ENCODE peak calls at places on chromosomes 2 and 18, in six cellular contexts. One of them, this sample, is unnamed.

GRCh38 chr2:132252894-132253264 is 91.1 kb upstream of the ANKRD30BL start:
- DNase-seq in cardiac muscle cell: no peak
- DNase-seq in astrocyte of the cerebellum: no peak
- DNase-seq in tibial artery: no peak
- DNase-seq in heart left ventricle: no peak
- DNase-seq in hepatocyte: no peak
- DNase-seq in this sample: no peak

GRCh38 chr2:145036421-145036901 is 516.5 kb upstream of the ZEB2 start:
- DNase-seq in astrocyte of the cerebellum: no peak
- DNase-seq in cardiac muscle cell: no peak
- DNase-seq in heart left ventricle: no peak
- DNase-seq in tibial artery: no peak
- DNase-seq in hepatocyte: no peak
- DNase-seq in this sample: no peak

GRCh38 chr18:36974686-36975085 is 145.8 kb downstream of the KIAA1328 start:
- DNase-seq in astrocyte of the cerebellum: no peak
- DNase-seq in hepatocyte: no peak
- DNase-seq in cardiac muscle cell: no peak
- DNase-seq in tibial artery: no peak
- DNase-seq in heart left ventricle: no peak
- DNase-seq in this sample: no peak

GRCh38 chr2:105298017-105298416 is 31.5 kb downstream of the TGFBRAP1 start:
- DNase-seq in heart left ventricle: no peak
- DNase-seq in astrocyte of the cerebellum: no peak
- DNase-seq in hepatocyte: no peak
- DNase-seq in cardiac muscle cell: no peak
- DNase-seq in tibial artery: no peak
- DNase-seq in this sample: no peak

GRCh38 chr18:69518989-69519388 is 118.3 kb downstream of the DOK6 start:
- DNase-seq in tibial artery: no peak
- DNase-seq in cardiac muscle cell: no peak
- DNase-seq in heart left ventricle: no peak
- DNase-seq in hepatocyte: no peak
- DNase-seq in astrocyte of the cerebellum: no peak
- DNase-seq in this sample: no peak

GRCh38 chr2:128612628-128613027 is 294.0 kb upstream of the HS6ST1 start:
- DNase-seq in hepatocyte: no peak
- DNase-seq in astrocyte of the cerebellum: no peak
- DNase-seq in cardiac muscle cell: no peak
- DNase-seq in tibial artery: peak; percentile 55
- DNase-seq in heart left ventricle: no peak
- DNase-seq in this sample: no peak

GRCh38 chr2:145547620-145548019 is 1027.7 kb upstream of the ZEB2 start:
- DNase-seq in cardiac muscle cell: no peak
- DNase-seq in heart left ventricle: no peak
- DNase-seq in hepatocyte: no peak
- DNase-seq in tibial artery: no peak
- DNase-seq in astrocyte of the cerebellum: no peak
- DNase-seq in this sample: no peak

GRCh38 chr2:180876506-180876905 is 103.9 kb upstream of the UBE2E3 start:
- DNase-seq in hepatocyte: no peak
- DNase-seq in cardiac muscle cell: no peak
- DNase-seq in heart left ventricle: no peak
- DNase-seq in tibial artery: no peak
- DNase-seq in astrocyte of the cerebellum: peak; percentile 74
- DNase-seq in this sample: no peak

GRCh38 chr2:11079131-11079824 is 76.0 kb upstream of the SLC66A3 start:
- DNase-seq in tibial artery: peak; percentile 20
- DNase-seq in astrocyte of the cerebellum: no peak
- DNase-seq in cardiac muscle cell: no peak
- DNase-seq in hepatocyte: no peak
- DNase-seq in heart left ventricle: no peak
- DNase-seq in this sample: no peak

GRCh38 chr18:10057808-10058791 is 144.3 kb downstream of the VAPA start:
- DNase-seq in astrocyte of the cerebellum: peak; percentile 80
- DNase-seq in heart left ventricle: no peak
- DNase-seq in cardiac muscle cell: no peak
- DNase-seq in hepatocyte: peak; percentile 26
- DNase-seq in tibial artery: peak; percentile 61
- DNase-seq in this sample: no peak

GRCh38 chr2:45978302-45978859 is 318.8 kb upstream of the EPAS1 start:
- DNase-seq in astrocyte of the cerebellum: no peak
- DNase-seq in heart left ventricle: no peak
- DNase-seq in hepatocyte: no peak
- DNase-seq in tibial artery: no peak
- DNase-seq in cardiac muscle cell: no peak
- DNase-seq in this sample: no peak

GRCh38 chr2:58539973-58540372 is 298.8 kb upstream of the FANCL start:
- DNase-seq in cardiac muscle cell: no peak
- DNase-seq in heart left ventricle: no peak
- DNase-seq in astrocyte of the cerebellum: peak; percentile 23
- DNase-seq in tibial artery: no peak
- DNase-seq in hepatocyte: no peak
- DNase-seq in this sample: no peak

GRCh38 chr2:144493027-144493809 is 26.7 kb downstream of the ZEB2 start:
- DNase-seq in astrocyte of the cerebellum: no peak
- DNase-seq in heart left ventricle: no peak
- DNase-seq in cardiac muscle cell: no peak
- DNase-seq in hepatocyte: no peak
- DNase-seq in tibial artery: no peak
- DNase-seq in this sample: no peak

GRCh38 chr2:67242456-67242855 is 154.7 kb upstream of the ETAA1 start:
- DNase-seq in cardiac muscle cell: no peak
- DNase-seq in heart left ventricle: no peak
- DNase-seq in tibial artery: no peak
- DNase-seq in hepatocyte: no peak
- DNase-seq in astrocyte of the cerebellum: no peak
- DNase-seq in this sample: no peak

GRCh38 chr2:67240507-67240906 is 156.6 kb upstream of the ETAA1 start:
- DNase-seq in astrocyte of the cerebellum: no peak
- DNase-seq in hepatocyte: peak; percentile 32
- DNase-seq in heart left ventricle: no peak
- DNase-seq in tibial artery: no peak
- DNase-seq in cardiac muscle cell: no peak
- DNase-seq in this sample: no peak

GRCh38 chr2:67237288-67237687 is 159.8 kb upstream of the ETAA1 start:
- DNase-seq in hepatocyte: no peak
- DNase-seq in tibial artery: no peak
- DNase-seq in astrocyte of the cerebellum: no peak
- DNase-seq in cardiac muscle cell: no peak
- DNase-seq in heart left ventricle: no peak
- DNase-seq in this sample: no peak

GRCh38 chr2:67243919-67244318 is 153.2 kb upstream of the ETAA1 start:
- DNase-seq in heart left ventricle: no peak
- DNase-seq in tibial artery: no peak
- DNase-seq in cardiac muscle cell: no peak
- DNase-seq in astrocyte of the cerebellum: no peak
- DNase-seq in hepatocyte: no peak
- DNase-seq in this sample: no peak

GRCh38 chr2:67241453-67241852 is 155.7 kb upstream of the ETAA1 start:
- DNase-seq in cardiac muscle cell: no peak
- DNase-seq in tibial artery: no peak
- DNase-seq in astrocyte of the cerebellum: no peak
- DNase-seq in hepatocyte: no peak
- DNase-seq in heart left ventricle: no peak
- DNase-seq in this sample: no peak
- H3K4me3 ChIP-seq in cardiac muscle cell: no peak overlapping the region
- H3K4me3 ChIP-seq in tibial artery: no peak overlapping the region
- H3K4me3 ChIP-seq in astrocyte of the cerebellum: no peak overlapping the region
- H3K4me3 ChIP-seq in hepatocyte: no peak overlapping the region
- H3K4me3 ChIP-seq in heart left ventricle: no peak overlapping the region
- H3K4me3 ChIP-seq in this sample: no peak overlapping the region

DNA sequence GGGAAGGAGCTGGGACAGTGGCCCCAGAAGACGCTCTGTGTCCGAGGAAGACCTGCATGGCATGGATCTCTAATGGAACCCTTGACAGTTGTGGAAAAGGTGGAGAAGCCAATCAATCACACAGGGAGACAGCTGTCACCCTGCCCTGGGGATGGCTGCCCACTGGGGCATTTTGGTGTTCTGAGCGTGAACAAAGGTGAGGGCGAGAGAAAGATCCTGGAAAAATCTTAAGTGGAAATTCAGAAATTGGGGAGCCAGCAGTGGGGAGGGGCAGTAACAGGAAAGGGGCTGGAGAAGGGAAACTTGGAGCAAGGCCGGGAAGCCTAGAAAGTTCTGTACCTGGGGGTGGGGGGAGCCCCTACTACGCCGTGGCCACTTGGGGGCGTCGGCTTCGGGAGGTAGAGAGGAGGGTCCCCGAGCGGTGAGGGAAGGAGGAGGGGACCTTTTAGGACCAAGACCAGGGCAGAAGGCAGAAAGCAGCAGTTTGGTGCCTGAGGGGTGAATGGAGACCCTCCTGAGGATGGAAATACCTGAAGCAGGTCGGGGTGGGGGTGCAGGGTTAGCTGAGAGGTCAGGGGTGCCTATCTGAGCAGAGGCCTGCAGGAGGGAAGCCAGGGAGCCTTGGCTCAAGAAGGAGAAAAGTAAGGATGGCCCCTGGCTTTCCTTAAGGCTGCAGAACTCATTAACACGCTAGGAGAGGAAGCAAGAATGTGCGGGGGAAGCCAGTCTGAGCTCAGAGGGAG is 30.0 kb downstream of the NGEF start:
- DNase-seq in cardiac muscle cell: no peak
- DNase-seq in heart left ventricle: no peak
- DNase-seq in hepatocyte: no peak
- DNase-seq in astrocyte of the cerebellum: no peak
- DNase-seq in tibial artery: peak; percentile 51
- DNase-seq in this sample: no peak
- TF ChIP-seq CTCF in cardiac muscle cell: no peak
- TF ChIP-seq CTCF in heart left ventricle: no peak
- TF ChIP-seq CTCF in hepatocyte: no peak
- TF ChIP-seq CTCF in astrocyte of the cerebellum: no peak
- TF ChIP-seq CTCF in tibial artery: no peak
- TF ChIP-seq CTCF in this sample: no peak

GRCh38 chr2:226792155-226792871 is 7.3 kb downstream of the IRS1 start:
- DNase-seq in astrocyte of the cerebellum: no peak
- DNase-seq in cardiac muscle cell: no peak
- DNase-seq in heart left ventricle: no peak
- DNase-seq in hepatocyte: peak; percentile 19
- DNase-seq in tibial artery: no peak
- DNase-seq in this sample: no peak

GRCh38 chr2:226794077-226794670 is 5.4 kb downstream of the IRS1 start:
- DNase-seq in heart left ventricle: no peak
- DNase-seq in astrocyte of the cerebellum: no peak
- DNase-seq in tibial artery: no peak
- DNase-seq in cardiac muscle cell: no peak
- DNase-seq in hepatocyte: no peak
- DNase-seq in this sample: no peak

GRCh38 chr2:226795281-226796011 is 4.2 kb downstream of the IRS1 start:
- DNase-seq in tibial artery: peak; percentile 68
- DNase-seq in heart left ventricle: peak; percentile 62
- DNase-seq in cardiac muscle cell: no peak
- DNase-seq in astrocyte of the cerebellum: no peak
- DNase-seq in hepatocyte: no peak
- DNase-seq in this sample: no peak

GRCh38 chr2:226794751-226795171 is 4.9 kb downstream of the IRS1 start:
- DNase-seq in tibial artery: no peak
- DNase-seq in astrocyte of the cerebellum: peak; percentile 91
- DNase-seq in hepatocyte: peak; percentile 42
- DNase-seq in cardiac muscle cell: no peak
- DNase-seq in heart left ventricle: no peak
- DNase-seq in this sample: no peak

DNA sequence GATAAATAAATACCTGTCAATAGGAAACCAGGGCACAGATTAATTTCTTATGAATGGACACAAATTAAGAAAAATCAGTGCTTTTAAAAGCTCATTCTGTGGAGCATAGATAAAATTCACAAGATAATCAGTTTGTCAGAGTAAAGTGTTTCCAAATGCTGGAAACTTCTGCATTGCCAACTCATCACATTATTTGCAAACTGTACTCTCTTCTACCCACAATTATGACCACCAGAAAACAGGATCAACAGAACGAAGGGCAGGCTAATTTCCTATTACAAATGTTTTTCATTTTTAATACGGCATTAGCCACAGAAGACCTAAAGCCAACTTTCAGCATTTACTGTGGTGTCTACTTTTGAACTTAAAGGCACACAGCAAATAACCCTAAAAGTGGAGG is 6.0 kb downstream of the IRS1 start:
- DNase-seq in astrocyte of the cerebellum: no peak
- DNase-seq in heart left ventricle: no peak
- DNase-seq in cardiac muscle cell: no peak
- DNase-seq in hepatocyte: no peak
- DNase-seq in tibial artery: no peak
- DNase-seq in this sample: no peak
- H3K4me3 ChIP-seq in astrocyte of the cerebellum: peak overlapping the region; percentile 88
- H3K4me3 ChIP-seq in heart left ventricle: peak overlapping the region; percentile 85
- H3K4me3 ChIP-seq in cardiac muscle cell: peak overlapping the region; percentile 35
- H3K4me3 ChIP-seq in hepatocyte: peak overlapping the region; percentile 51
- H3K4me3 ChIP-seq in tibial artery: peak overlapping the region; percentile 44
- H3K4me3 ChIP-seq in this sample: no peak overlapping the region

GRCh38 chr2:3776311-3776710 is 72.9 kb downstream of the DCDC2C start:
- DNase-seq in heart left ventricle: no peak
- DNase-seq in cardiac muscle cell: no peak
- DNase-seq in astrocyte of the cerebellum: no peak
- DNase-seq in hepatocyte: no peak
- DNase-seq in tibial artery: no peak
- DNase-seq in this sample: no peak
- TF ChIP-seq CTCF in heart left ventricle: no peak
- TF ChIP-seq CTCF in cardiac muscle cell: no peak
- TF ChIP-seq CTCF in astrocyte of the cerebellum: no peak
- TF ChIP-seq CTCF in hepatocyte: no peak
- TF ChIP-seq CTCF in tibial artery: no peak
- TF ChIP-seq CTCF in this sample: no peak

DNA sequence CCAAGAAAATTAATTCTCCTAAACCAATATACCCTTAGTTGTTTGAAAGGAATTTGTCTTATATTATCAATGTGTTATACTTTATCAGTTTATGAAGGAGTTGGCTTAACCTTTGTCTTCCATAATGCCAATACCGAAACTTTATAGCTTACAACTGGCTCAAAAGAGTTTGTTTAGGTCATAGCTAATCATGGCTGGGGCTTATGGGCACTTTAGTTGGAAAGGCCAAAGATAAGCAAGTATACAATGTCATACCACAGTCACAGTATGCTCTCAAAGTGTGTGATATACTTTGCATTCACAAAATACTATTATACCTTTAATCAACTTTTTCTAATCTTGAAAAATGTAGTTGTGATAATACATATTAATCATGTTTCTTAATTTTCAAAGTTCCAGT is 2.3 kb downstream of the KLHL41 start:
- DNase-seq in heart left ventricle: no peak
- DNase-seq in astrocyte of the cerebellum: no peak
- DNase-seq in tibial artery: no peak
- DNase-seq in hepatocyte: no peak
- DNase-seq in cardiac muscle cell: peak; percentile 12
- DNase-seq in this sample: no peak
- H3K4me3 ChIP-seq in heart left ventricle: peak overlapping the region; percentile 45
- H3K4me3 ChIP-seq in astrocyte of the cerebellum: no peak overlapping the region
- H3K4me3 ChIP-seq in tibial artery: no peak overlapping the region
- H3K4me3 ChIP-seq in hepatocyte: no peak overlapping the region
- H3K4me3 ChIP-seq in cardiac muscle cell: peak overlapping the region; percentile 20
- H3K4me3 ChIP-seq in this sample: no peak overlapping the region